ENCODE peak calls at places on chromosome 16, in ten cellular contexts. M is NCI-H1092 treated with DMSO at 0.1 percent for 48 hours; I is stimulated activated CD4-positive, alpha-beta T cell treated with anti-CD3 and anti-CD28 coated beads, Interleukin-15, amount 100 ng/mL, for 1 hour; A is PC-9; P is substantia nigra; Z is HTR-8/SVneo; H is dermis microvascular lymphatic vessel endothelial cell; L is CD8-positive, alpha-beta memory T cell; V is HFFc6; R is small intestine. J is an unnamed sample.

GRCh38 chr16:53056528-53056881 is 1.7 kb downstream of the CHD9 start:
- DNase-seq in H (peak; percentile 89), I (no peak), V (peak; percentile 59), A (no peak), M (no peak), R (no peak), P (no peak), L (no peak), Z (no peak), J (no peak)

GRCh38 chr16:24228514-24228913 is 27.6 kb upstream of the CACNG3 start:
- DNase-seq in H (no peak), Z (no peak), M (no peak), P (no peak), L (no peak), I (no peak), V (no peak), R (no peak), A (no peak), J (no peak)

GRCh38 chr16:58418601-58419000 is 26.3 kb downstream of the GINS3 start:
- DNase-seq in H (peak; percentile 61), L (no peak), M (no peak), I (no peak), R (no peak), Z (peak; percentile 51), P (no peak), A (peak; percentile 57), V (no peak), J (no peak)

GRCh38 chr16:17301593-17302135 is 169.1 kb downstream of the XYLT1 start:
- DNase-seq in V (no peak), L (no peak), A (no peak), I (no peak), Z (no peak), M (no peak), P (no peak), H (no peak), R (peak; percentile 76), J (peak; percentile 80)

GRCh38 chr16:81607006-81607405 is 162.4 kb downstream of the CMIP start:
- DNase-seq in M (no peak), R (no peak), L (no peak), P (no peak), Z (no peak), I (no peak), A (no peak), H (no peak), V (no peak), J (no peak)

GRCh38 chr16:68086336-68086821 is 1.2 kb downstream of the NFATC3 start:
- DNase-seq in M (no peak), Z (peak; percentile 45), P (no peak), V (peak; percentile 49), I (no peak), R (peak; percentile 68), A (no peak), L (no peak), H (peak; percentile 54), J (no peak)

GRCh38 chr16:81951564-81951963 is 59.7 kb downstream of the SDR42E1 start:
- DNase-seq in Z (no peak), P (no peak), A (no peak), L (no peak), I (no peak), R (no peak), M (no peak), H (no peak), V (no peak), J (no peak)

GRCh38 chr16:8583199-8583598 is 7.1 kb downstream of the TMEM114 start:
- DNase-seq in Z (no peak), V (no peak), H (no peak), A (no peak), I (no peak), L (no peak), M (no peak), P (no peak), R (no peak), J (no peak)

GRCh38 chr16:54987081-54987480 is 56.4 kb downstream of the IRX5 start:
- DNase-seq in H (no peak), R (no peak), L (no peak), V (no peak), M (no peak), A (no peak), P (peak; percentile 62), Z (no peak), I (no peak), J (no peak)

GRCh38 chr16:12804395-12804794 is 708 bp upstream of the CPPED1 start:
- DNase-seq in Z (no peak), L (no peak), R (no peak), A (no peak), I (no peak), M (no peak), P (no peak), V (no peak), H (no peak), J (no peak)

GRCh38 chr16:19179890-19180490 is 11.9 kb downstream of the SYT17 start:
- DNase-seq in A (peak; percentile 63), Z (peak; percentile 56), V (peak; percentile 28), M (peak; percentile 4), H (peak; percentile 60), R (peak; percentile 67), P (peak; percentile 2), I (peak; percentile 14), L (no peak), J (peak; percentile 63)

GRCh38 chr16:10866196-10866976 is 10.6 kb upstream of the CIITA start:
- DNase-seq in R (no peak), I (no peak), A (no peak), L (no peak), P (peak; percentile 2), V (no peak), M (no peak), H (no peak), Z (no peak), J (no peak)

GRCh38 chr16:8572919-8573724 is 17.2 kb downstream of the TMEM114 start:
- DNase-seq in A (no peak), H (peak; percentile 7), M (no peak), V (peak; percentile 25), R (no peak), P (no peak), I (no peak), L (no peak), Z (no peak), J (no peak)

GRCh38 chr16:46908540-46909372 is 24.6 kb downstream of the GPT2 start:
- DNase-seq in P (peak; percentile 29), M (peak; percentile 38), V (peak; percentile 45), Z (peak; percentile 59), A (peak; percentile 52), L (peak; percentile 31), I (peak; percentile 17), R (peak; percentile 46), H (peak; percentile 66), J (no peak)

GRCh38 chr16:3431779-3432219 is 11.5 kb downstream of the ZNF597 start:
- DNase-seq in R (peak; percentile 40), P (no peak), V (no peak), L (peak; percentile 44), Z (no peak), M (no peak), H (peak; percentile 4), I (peak; percentile 39), A (no peak), J (no peak)

GRCh38 chr16:31362476-31363405 is 7.8 kb downstream of the ITGAX start:
- DNase-seq in H (no peak), A (no peak), I (no peak), Z (no peak), P (no peak), L (no peak), M (no peak), V (no peak), R (no peak), J (no peak)

GRCh38 chr16:72125635-72126428 is 32.2 kb downstream of the DHX38 start:
- DNase-seq in V (no peak), A (no peak), R (no peak), I (no peak), M (no peak), Z (no peak), H (no peak), L (no peak), P (no peak), J (no peak)

GRCh38 chr16:85750827-85751641 is at the start of gene C16orf74:
- DNase-seq in R (peak; percentile 57), I (no peak), H (peak; percentile 65), M (no peak), P (no peak), A (no peak), Z (peak; percentile 62), L (no peak), V (peak; percentile 20), J (peak; percentile 32)

GRCh38 chr16:81324808-81325207 is 10.0 kb downstream of the GAN start:
- DNase-seq in P (no peak), I (no peak), L (no peak), R (no peak), H (no peak), A (no peak), Z (no peak), M (no peak), V (peak; percentile 22), J (no peak)

GRCh38 chr16:66416981-66417700 is 10.0 kb upstream of the BEAN1 start:
- DNase-seq in V (peak; percentile 45), L (no peak), M (no peak), Z (no peak), H (no peak), I (no peak), A (peak; percentile 79), P (no peak), R (no peak), J (no peak)

GRCh38 chr16:65336169-65336568 is 214.3 kb upstream of the CDH11 start:
- DNase-seq in Z (no peak), P (no peak), L (no peak), H (no peak), R (no peak), M (no peak), A (no peak), I (no peak), V (peak; percentile 86), J (no peak)